ENCODE peak calls at places on chromosomes 3 and 15, in seven cellular contexts. One of them, this sample, is unnamed.

GRCh38 chr3:23002846-23003800 is 200.0 kb upstream of the UBE2E2 start:
- DNase-seq in heart right ventricle: no peak
- DNase-seq in GM12865: no peak
- DNase-seq in kidney epithelial cell: no peak
- DNase-seq in A549: no peak
- DNase-seq in HFFc6: no peak
- DNase-seq in testis: peak; percentile 27
- DNase-seq in this sample: no peak

GRCh38 chr15:51401872-51402517 is 60.5 kb downstream of the GLDN start:
- DNase-seq in GM12865: peak; percentile 30
- DNase-seq in testis: peak; percentile 54
- DNase-seq in heart right ventricle: peak; percentile 27
- DNase-seq in kidney epithelial cell: no peak
- DNase-seq in HFFc6: peak; percentile 28
- DNase-seq in A549: peak; percentile 80
- DNase-seq in this sample: no peak

GRCh38 chr3:53668872-53669271 is 174.5 kb downstream of the CACNA1D start:
- DNase-seq in HFFc6: peak; percentile 4
- DNase-seq in kidney epithelial cell: no peak
- DNase-seq in A549: no peak
- DNase-seq in testis: no peak
- DNase-seq in GM12865: peak; percentile 6
- DNase-seq in heart right ventricle: no peak
- DNase-seq in this sample: no peak

GRCh38 chr3:126107960-126108688 is 24.2 kb upstream of the SLC41A3 start:
- DNase-seq in GM12865: no peak
- DNase-seq in kidney epithelial cell: no peak
- DNase-seq in HFFc6: no peak
- DNase-seq in heart right ventricle: no peak
- DNase-seq in testis: peak; percentile 5
- DNase-seq in A549: no peak
- DNase-seq in this sample: peak; percentile 9

GRCh38 chr3:4995500-4996053 is 16.3 kb downstream of the BHLHE40 start:
- DNase-seq in testis: no peak
- DNase-seq in GM12865: no peak
- DNase-seq in kidney epithelial cell: no peak
- DNase-seq in A549: no peak
- DNase-seq in HFFc6: peak; percentile 83
- DNase-seq in heart right ventricle: no peak
- DNase-seq in this sample: peak; percentile 88

GRCh38 chr3:131174752-131175151 is 148.1 kb downstream of the NEK11 start:
- DNase-seq in kidney epithelial cell: no peak
- DNase-seq in GM12865: peak; percentile 67
- DNase-seq in testis: no peak
- DNase-seq in heart right ventricle: no peak
- DNase-seq in A549: no peak
- DNase-seq in HFFc6: no peak
- DNase-seq in this sample: no peak

GRCh38 chr3:13501527-13501926 is 21.4 kb downstream of the HDAC11 start:
- DNase-seq in heart right ventricle: no peak
- DNase-seq in A549: no peak
- DNase-seq in kidney epithelial cell: no peak
- DNase-seq in testis: no peak
- DNase-seq in HFFc6: no peak
- DNase-seq in GM12865: no peak
- DNase-seq in this sample: no peak

GRCh38 chr15:83904107-83904720 is 250.3 kb downstream of the ADAMTSL3 start:
- DNase-seq in HFFc6: no peak
- DNase-seq in A549: no peak
- DNase-seq in testis: peak; percentile 25
- DNase-seq in GM12865: no peak
- DNase-seq in kidney epithelial cell: peak; percentile 38
- DNase-seq in heart right ventricle: no peak
- DNase-seq in this sample: no peak

GRCh38 chr3:23389089-23389488 is 186.0 kb downstream of the UBE2E2 start:
- DNase-seq in kidney epithelial cell: no peak
- DNase-seq in testis: no peak
- DNase-seq in HFFc6: no peak
- DNase-seq in GM12865: no peak
- DNase-seq in heart right ventricle: no peak
- DNase-seq in A549: no peak
- DNase-seq in this sample: no peak

GRCh38 chr3:110101361-110101760 is 764.0 kb upstream of the DPPA4 start:
- DNase-seq in kidney epithelial cell: no peak
- DNase-seq in A549: no peak
- DNase-seq in heart right ventricle: no peak
- DNase-seq in HFFc6: no peak
- DNase-seq in testis: no peak
- DNase-seq in GM12865: no peak
- DNase-seq in this sample: no peak

GRCh38 chr15:89486726-89487050 is 9.7 kb downstream of the RHCG start:
- DNase-seq in heart right ventricle: no peak
- DNase-seq in kidney epithelial cell: no peak
- DNase-seq in A549: no peak
- DNase-seq in testis: peak; percentile 22
- DNase-seq in HFFc6: no peak
- DNase-seq in GM12865: peak; percentile 35
- DNase-seq in this sample: no peak

GRCh38 chr3:18429021-18429745 is 4.0 kb upstream of the SATB1 start:
- DNase-seq in A549: no peak
- DNase-seq in HFFc6: no peak
- DNase-seq in kidney epithelial cell: no peak
- DNase-seq in testis: no peak
- DNase-seq in heart right ventricle: no peak
- DNase-seq in GM12865: no peak
- DNase-seq in this sample: no peak

GRCh38 chr15:25176991-25177954 is 222.5 kb downstream of the SNRPN start:
- DNase-seq in kidney epithelial cell: no peak
- DNase-seq in A549: no peak
- DNase-seq in testis: peak; percentile 8
- DNase-seq in heart right ventricle: peak; percentile 2
- DNase-seq in GM12865: no peak
- DNase-seq in HFFc6: no peak
- DNase-seq in this sample: no peak

GRCh38 chr3:84943379-84943778 is 15.4 kb upstream of the CADM2 start:
- DNase-seq in HFFc6: no peak
- DNase-seq in testis: no peak
- DNase-seq in GM12865: no peak
- DNase-seq in heart right ventricle: no peak
- DNase-seq in kidney epithelial cell: no peak
- DNase-seq in A549: no peak
- DNase-seq in this sample: no peak

GRCh38 chr3:189260556-189261493 is 89.1 kb downstream of the TPRG1 start:
- DNase-seq in HFFc6: no peak
- DNase-seq in A549: no peak
- DNase-seq in testis: no peak
- DNase-seq in kidney epithelial cell: no peak
- DNase-seq in GM12865: no peak
- DNase-seq in heart right ventricle: peak; percentile 59
- DNase-seq in this sample: no peak

DNA sequence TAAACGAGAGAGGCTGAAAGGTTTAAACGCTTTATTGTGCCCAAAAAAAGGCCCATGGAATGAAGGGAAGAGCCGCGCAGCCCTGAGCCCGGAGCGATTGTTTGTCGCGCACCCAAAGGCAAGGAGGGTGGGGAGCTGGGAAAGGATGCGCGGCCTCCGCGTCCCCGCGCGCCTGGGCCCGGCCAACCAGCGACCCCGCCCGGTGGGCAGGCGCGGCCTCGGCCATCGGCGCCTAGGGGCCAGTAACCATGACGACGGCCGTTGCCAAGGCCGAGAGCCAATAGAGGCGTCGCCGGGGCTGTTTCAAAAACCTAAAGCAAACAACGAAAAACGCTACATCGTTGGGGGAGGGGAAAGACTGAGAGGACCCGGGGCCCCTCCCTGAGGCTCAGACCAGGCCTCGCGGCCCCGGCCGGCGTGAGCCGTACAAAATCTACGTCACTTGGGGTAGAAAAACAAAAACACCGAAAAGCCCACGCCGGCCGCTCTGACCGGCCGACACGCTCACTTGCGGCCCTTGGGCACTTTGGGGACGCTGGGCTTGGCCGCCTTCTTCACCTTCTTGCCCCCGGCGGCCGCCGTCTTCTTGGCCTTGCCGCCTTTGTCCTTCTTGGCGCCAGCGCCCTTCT is 36.2 kb downstream of the HMCES start:
- DNase-seq in GM12865: peak; percentile 69
- DNase-seq in A549: peak; percentile 73
- DNase-seq in kidney epithelial cell: no peak
- DNase-seq in testis: peak; percentile 93
- DNase-seq in HFFc6: peak; percentile 85
- DNase-seq in heart right ventricle: peak; percentile 89
- DNase-seq in this sample: peak; percentile 70
- TF ChIP-seq CTCF in GM12865: no peak
- TF ChIP-seq CTCF in A549: no peak
- TF ChIP-seq CTCF in kidney epithelial cell: no peak
- TF ChIP-seq CTCF in testis: no peak
- TF ChIP-seq CTCF in HFFc6: peak; percentile 65
- TF ChIP-seq CTCF in heart right ventricle: no peak
- TF ChIP-seq CTCF in this sample: no peak

DNA sequence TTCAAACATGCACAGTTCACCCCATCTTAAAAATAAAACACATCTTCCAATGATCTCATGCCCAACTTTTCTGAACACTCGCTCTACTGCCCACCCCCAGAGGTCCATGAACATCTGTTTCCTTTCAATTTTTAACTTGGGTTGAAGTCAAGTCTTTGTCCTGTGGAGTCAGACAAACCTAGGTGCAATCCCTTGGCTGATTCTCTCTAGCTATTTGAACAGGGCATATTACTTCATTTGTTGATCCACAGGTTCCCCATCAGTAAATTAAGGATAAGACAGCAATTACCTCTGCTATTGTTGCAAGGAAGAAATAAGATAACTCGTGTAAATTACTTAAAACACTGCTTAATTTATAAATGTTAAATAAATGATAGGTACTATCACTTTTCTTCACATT is 180.1 kb downstream of the CNTN3 start:
- DNase-seq in A549: no peak
- DNase-seq in testis: no peak
- DNase-seq in heart right ventricle: no peak
- DNase-seq in GM12865: no peak
- DNase-seq in kidney epithelial cell: no peak
- DNase-seq in HFFc6: no peak
- DNase-seq in this sample: no peak
- TF ChIP-seq CTCF in A549: no peak
- TF ChIP-seq CTCF in testis: no peak
- TF ChIP-seq CTCF in heart right ventricle: no peak
- TF ChIP-seq CTCF in GM12865: no peak
- TF ChIP-seq CTCF in kidney epithelial cell: no peak
- TF ChIP-seq CTCF in HFFc6: no peak
- TF ChIP-seq CTCF in this sample: no peak

GRCh38 chr3:136350132-136350531 is 100.0 kb downstream of the PCCB start:
- DNase-seq in HFFc6: peak; percentile 92
- DNase-seq in kidney epithelial cell: peak; percentile 60
- DNase-seq in heart right ventricle: no peak
- DNase-seq in A549: no peak
- DNase-seq in testis: no peak
- DNase-seq in GM12865: no peak
- DNase-seq in this sample: peak; percentile 27

GRCh38 chr3:136350557-136350956 is 100.4 kb downstream of the PCCB start:
- DNase-seq in testis: no peak
- DNase-seq in kidney epithelial cell: no peak
- DNase-seq in HFFc6: peak; percentile 12
- DNase-seq in heart right ventricle: no peak
- DNase-seq in A549: no peak
- DNase-seq in GM12865: no peak
- DNase-seq in this sample: no peak

GRCh38 chr3:136353461-136353860 is 103.3 kb downstream of the PCCB start:
- DNase-seq in kidney epithelial cell: no peak
- DNase-seq in heart right ventricle: no peak
- DNase-seq in testis: no peak
- DNase-seq in GM12865: peak; percentile 64
- DNase-seq in A549: no peak
- DNase-seq in HFFc6: no peak
- DNase-seq in this sample: no peak

GRCh38 chr3:136351351-136351750 is 101.2 kb downstream of the PCCB start:
- DNase-seq in heart right ventricle: no peak
- DNase-seq in testis: no peak
- DNase-seq in A549: no peak
- DNase-seq in HFFc6: no peak
- DNase-seq in kidney epithelial cell: no peak
- DNase-seq in GM12865: no peak
- DNase-seq in this sample: no peak

DNA sequence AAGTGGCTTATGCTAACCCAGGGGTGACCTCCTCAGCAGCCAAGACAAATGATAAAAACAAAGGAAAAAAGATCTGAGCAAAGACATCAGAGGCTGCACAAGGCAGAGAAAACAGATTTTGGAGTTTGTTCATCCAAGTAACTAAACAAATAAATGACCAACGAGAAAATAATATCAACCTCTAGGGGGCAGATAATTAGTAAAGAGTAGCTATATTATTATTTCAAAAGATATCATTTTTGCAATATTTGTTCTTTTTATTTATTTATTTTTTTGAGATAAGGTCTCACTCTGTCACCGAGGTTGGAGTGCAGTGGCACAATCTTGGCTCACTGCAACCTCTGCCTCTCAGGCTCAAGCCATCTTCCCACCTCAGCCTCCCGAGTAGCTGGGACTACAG is 101.8 kb downstream of the PCCB start:
- DNase-seq in testis: no peak
- DNase-seq in A549: no peak
- DNase-seq in heart right ventricle: no peak
- DNase-seq in HFFc6: no peak
- DNase-seq in GM12865: no peak
- DNase-seq in kidney epithelial cell: no peak
- DNase-seq in this sample: no peak
- TF ChIP-seq CTCF in testis: peak; percentile 59
- TF ChIP-seq CTCF in A549: no peak
- TF ChIP-seq CTCF in heart right ventricle: no peak
- TF ChIP-seq CTCF in HFFc6: peak; percentile 76
- TF ChIP-seq CTCF in GM12865: no peak
- TF ChIP-seq CTCF in kidney epithelial cell: no peak
- TF ChIP-seq CTCF in this sample: no peak

DNA sequence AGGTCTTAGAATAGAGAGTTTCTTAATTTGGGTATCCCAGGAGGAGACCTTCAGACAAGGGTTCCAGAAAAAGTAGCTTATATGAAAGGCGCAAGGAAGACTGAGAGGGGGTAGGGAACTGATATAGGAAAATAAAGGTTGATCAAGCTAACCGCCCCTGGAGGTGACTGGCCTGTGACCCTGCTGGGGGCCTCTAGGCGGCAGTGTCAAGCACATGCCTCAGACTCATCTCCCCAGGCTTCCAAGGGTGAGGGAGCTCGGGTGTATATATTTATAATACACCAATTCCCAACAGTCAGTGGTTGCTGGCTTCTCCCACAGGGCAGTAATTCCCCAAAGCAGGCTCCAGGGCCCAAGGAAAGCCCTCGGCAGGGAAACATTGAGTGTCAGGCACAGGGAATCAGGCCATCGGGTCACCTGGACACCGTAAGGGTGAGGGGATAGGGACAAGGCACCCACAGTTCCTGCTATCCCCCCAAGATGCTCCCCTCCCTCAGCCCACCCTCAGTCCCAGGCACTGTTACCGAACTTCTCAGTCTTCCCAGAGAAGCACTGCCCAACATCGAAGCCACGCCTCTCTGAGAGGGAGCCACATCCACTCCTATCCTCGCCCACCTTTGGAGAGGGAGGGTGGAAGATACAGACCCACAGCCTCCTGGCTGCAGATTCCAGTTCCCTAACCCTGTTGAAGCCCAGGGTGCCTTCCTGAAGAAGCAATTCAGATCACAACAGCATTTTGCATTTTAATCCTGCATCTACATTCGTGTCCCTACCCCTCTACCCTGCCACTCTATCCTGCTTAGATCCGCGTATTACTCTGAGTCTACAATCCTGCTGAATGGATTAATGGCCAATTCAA is 19.5 kb upstream of the CAV3 start:
- DNase-seq in heart right ventricle: no peak
- DNase-seq in HFFc6: no peak
- DNase-seq in testis: no peak
- DNase-seq in A549: peak; percentile 54
- DNase-seq in GM12865: peak; percentile 15
- DNase-seq in kidney epithelial cell: no peak
- DNase-seq in this sample: no peak
- TF ChIP-seq CTCF in heart right ventricle: no peak
- TF ChIP-seq CTCF in HFFc6: peak; percentile 69
- TF ChIP-seq CTCF in testis: peak; percentile 16
- TF ChIP-seq CTCF in A549: peak; percentile 26
- TF ChIP-seq CTCF in GM12865: peak; percentile 60
- TF ChIP-seq CTCF in kidney epithelial cell: peak; percentile 39
- TF ChIP-seq CTCF in this sample: no peak

This sample was measured in gastrocnemius medialis.